ENCODE peak calls at places on chromosomes 1 and 21, in eight cellular contexts. X is IMR-90, W is psoas muscle, U is MCF 10A, C is NB4, B is left ventricle myocardium inferior, O is right atrium auricular region, V is B cell. T is an unnamed sample.

GRCh38 chr1:34946211-34946610 is 16.8 kb upstream of the DLGAP3 start:
- DNase-seq in C (no peak), W (no peak), X (no peak), V (no peak), B (no peak), U (no peak), O (no peak), T (no peak)

GRCh38 chr1:106937104-106937503 is 119.4 kb upstream of the PRMT6 start:
- DNase-seq in X (peak; percentile 92), B (no peak), W (no peak), O (no peak), U (peak; percentile 84), C (peak; percentile 3), V (no peak), T (no peak)

GRCh38 chr1:21254335-21254951 is 35.8 kb downstream of the ECE1 start:
- DNase-seq in W (peak; percentile 72), B (peak; percentile 65), X (peak; percentile 33), C (no peak), O (no peak), V (no peak), U (no peak), T (no peak)

GRCh38 chr21:28781602-28782274 is 210.9 kb downstream of the LTN1 start:
- DNase-seq in B (no peak), V (no peak), U (peak; percentile 43), W (no peak), O (no peak), C (peak; percentile 28), X (peak; percentile 51), T (no peak)

GRCh38 chr21:32336711-32337110 is 38.1 kb downstream of the MRAP start:
- DNase-seq in C (no peak), B (no peak), X (peak; percentile 56), U (peak; percentile 59), O (no peak), W (no peak), V (no peak), T (no peak)

GRCh38 chr1:43349594-43350306 is 9.0 kb upstream of the CDC20 start:
- DNase-seq in O (no peak), W (no peak), C (no peak), V (no peak), U (peak; percentile 41), B (no peak), X (peak; percentile 92), T (no peak)

GRCh38 chr1:162835157-162835899 is 25.6 kb downstream of the CCDC190 start:
- DNase-seq in O (no peak), U (no peak), W (no peak), B (no peak), V (no peak), C (no peak), X (peak; percentile 31), T (no peak)

GRCh38 chr1:91054780-91055481 is 33.1 kb upstream of the ZNF644 start:
- DNase-seq in C (peak; percentile 53), V (peak; percentile 65), B (no peak), O (no peak), U (no peak), X (no peak), W (no peak), T (no peak)

GRCh38 chr1:155196103-155196892 is 11.4 kb downstream of the THBS3 start:
- DNase-seq in V (peak; percentile 24), X (no peak), C (no peak), B (no peak), W (peak; percentile 60), O (no peak), U (no peak), T (no peak)

GRCh38 chr1:169595764-169596711 is 9.8 kb upstream of the F5 start:
- DNase-seq in B (no peak), X (peak; percentile 35), W (no peak), O (no peak), V (no peak), U (peak; percentile 60), C (peak; percentile 35), T (no peak)

GRCh38 chr1:193019442-193020026 is 39.6 kb downstream of the UCHL5 start:
- DNase-seq in V (no peak), U (peak; percentile 76), W (no peak), X (peak; percentile 64), C (peak; percentile 61), O (no peak), B (no peak), T (no peak)
- TF ChIP-seq CTCF in V (peak; percentile 71), U (peak; percentile 59), W (peak; percentile 56), X (peak; percentile 59), C (no peak), O (peak; percentile 68), B (peak; percentile 66), T (peak; percentile 70)

DNA sequence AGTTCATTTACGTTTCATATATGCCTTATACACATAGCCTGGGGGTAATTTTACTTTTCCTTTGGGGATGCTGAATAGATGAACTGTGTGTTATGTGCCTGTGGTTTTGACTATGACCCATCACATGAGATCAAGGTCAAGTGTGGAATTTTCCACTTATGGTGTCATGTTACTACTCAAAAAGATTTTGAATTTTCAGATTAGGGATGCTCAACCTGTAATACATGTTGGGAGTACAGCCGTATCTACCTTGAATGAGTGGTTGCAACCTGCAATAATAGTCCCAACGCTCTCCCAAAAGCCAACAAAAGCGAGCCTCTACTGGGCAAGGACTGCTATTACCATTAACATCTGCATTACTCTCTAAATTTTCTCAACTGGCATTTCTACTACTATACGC is 68.5 kb upstream of the SDC3 start:
- DNase-seq in B (no peak), W (no peak), U (no peak), O (no peak), X (peak; percentile 76), V (no peak), C (no peak), T (no peak)
- TF ChIP-seq CTCF in B (peak; percentile 29), W (no peak), U (no peak), O (no peak), X (no peak), V (no peak), C (no peak), T (peak; percentile 52)

DNA sequence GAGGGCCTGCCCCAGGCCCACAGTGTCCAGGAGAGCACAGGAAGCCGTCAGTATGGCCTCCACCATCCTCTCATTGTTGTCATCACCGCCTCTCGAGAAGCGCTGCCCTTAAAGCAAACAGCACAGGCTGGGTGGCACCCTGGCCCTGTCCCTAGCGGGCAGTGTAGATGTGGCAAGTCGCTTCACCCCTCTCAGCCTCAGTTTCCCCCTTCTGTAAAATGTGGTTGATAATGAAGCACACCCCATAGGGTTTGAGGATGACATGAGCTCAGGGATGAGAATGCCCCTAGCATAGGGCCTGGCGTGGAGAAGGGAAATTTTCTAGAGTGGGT is 13.4 kb downstream of the PLA2G2F start:
- DNase-seq in O (no peak), V (no peak), U (no peak), C (no peak), B (no peak), W (no peak), X (no peak), T (no peak)
- TF ChIP-seq CTCF in O (no peak), V (peak; percentile 63), U (no peak), C (no peak), B (no peak), W (no peak), X (no peak), T (peak; percentile 35)

GRCh38 chr1:51072651-51073050 is 29.4 kb upstream of the C1orf185 start:
- DNase-seq in B (no peak), O (no peak), X (no peak), V (no peak), W (no peak), C (no peak), U (no peak), T (no peak)

GRCh38 chr1:51072040-51072439 is 30.0 kb upstream of the C1orf185 start:
- DNase-seq in X (no peak), U (peak; percentile 82), O (no peak), W (no peak), C (no peak), B (no peak), V (no peak), T (no peak)

GRCh38 chr1:51071291-51071690 is 30.7 kb upstream of the C1orf185 start:
- DNase-seq in U (no peak), O (no peak), C (no peak), W (no peak), B (no peak), V (no peak), X (no peak), T (no peak)

GRCh38 chr1:51070640-51071039 is 31.4 kb upstream of the C1orf185 start:
- DNase-seq in C (no peak), O (no peak), X (peak; percentile 72), W (no peak), B (no peak), U (no peak), V (no peak), T (no peak)

GRCh38 chr1:51070011-51070410 is 32.0 kb upstream of the C1orf185 start:
- DNase-seq in V (no peak), O (no peak), C (no peak), W (no peak), U (no peak), B (no peak), X (no peak), T (no peak)
- TF ChIP-seq CTCF in V (no peak), O (no peak), C (no peak), W (no peak), U (no peak), B (no peak), X (no peak), T (no peak)

GRCh38 chr21:41368361-41369104 is 6.7 kb downstream of the MX2 start:
- DNase-seq in B (no peak), V (no peak), O (no peak), X (no peak), W (no peak), C (no peak), U (no peak), T (no peak)

GRCh38 chr21:41367598-41368360 is 6.0 kb downstream of the MX2 start:
- DNase-seq in U (no peak), X (no peak), C (peak; percentile 11), O (no peak), W (no peak), V (peak; percentile 81), B (no peak), T (peak; percentile 74)

GRCh38 chr21:41370840-41371697 is 9.2 kb downstream of the MX2 start:
- DNase-seq in C (peak; percentile 48), X (no peak), W (no peak), V (no peak), B (no peak), O (no peak), U (no peak), T (no peak)

GRCh38 chr21:41369915-41370839 is 8.3 kb downstream of the MX2 start:
- DNase-seq in W (no peak), B (peak; percentile 31), C (peak; percentile 79), U (no peak), V (no peak), O (no peak), X (no peak), T (no peak)

GRCh38 chr21:41369105-41369914 is 7.5 kb downstream of the MX2 start:
- DNase-seq in X (no peak), B (peak; percentile 49), C (peak; percentile 87), W (peak; percentile 75), U (no peak), V (peak; percentile 64), O (no peak), T (no peak)
- TF ChIP-seq CTCF in X (no peak), B (no peak), C (no peak), W (no peak), U (no peak), V (no peak), O (peak; percentile 26), T (no peak)

T was measured in osteocyte.